ENCODE peak calls at places on chromosome 5, in ten cellular contexts. L is stomach; A is lower lobe of right lung; I is omental fat pad; H is kidney epithelial cell; K is activated B cell treated with CpG ODN at 0.5 μM for 24 hours; E is BJ; C is CD8-positive, alpha-beta T cell; O is GM10248; S is HFFc6. V is an unnamed sample.

GRCh38 chr5:43244823-43245565 is 53.0 kb downstream of the NIM1K start:
- DNase-seq in L (no peak), A (no peak), I (no peak), H (no peak), K (no peak), E (no peak), C (no peak), O (peak), S (no peak), V (no peak)

GRCh38 chr5:167723254-167723871 is 568.1 kb upstream of the WWC1 start:
- DNase-seq in L (peak), A (peak), I (peak), H (peak), K (peak), E (no peak), C (peak), O (peak), S (peak), V (peak)

GRCh38 chr5:23042231-23042630 is 189.1 kb upstream of the CDH12 start:
- DNase-seq in L (no peak), A (no peak), I (no peak), H (no peak), K (no peak), E (no peak), C (no peak), O (no peak), S (no peak), V (no peak)

GRCh38 chr5:135433626-135434426 is 13.3 kb downstream of the DCANP1 start:
- DNase-seq in L (no peak), A (no peak), I (no peak), H (no peak), K (no peak), E (no peak), C (no peak), O (no peak), S (peak), V (no peak)

GRCh38 chr5:72021651-72022357 is 85.5 kb upstream of the MAP1B start:
- DNase-seq in L (no peak), A (peak), I (no peak), H (no peak), K (no peak), E (no peak), C (no peak), O (no peak), S (no peak), V (no peak)

GRCh38 chr5:152736906-152737305 is 331.8 kb upstream of the NMUR2 start:
- DNase-seq in L (no peak), A (no peak), I (no peak), H (no peak), K (no peak), E (no peak), C (no peak), O (no peak), S (no peak), V (no peak)

GRCh38 chr5:79464695-79465332 is 49.1 kb downstream of the HOMER1 start:
- DNase-seq in L (no peak), A (no peak), I (no peak), H (no peak), K (no peak), E (no peak), C (no peak), O (peak), S (peak), V (no peak)

GRCh38 chr5:115516372-115516771 is 28.2 kb downstream of the FEM1C start:
- DNase-seq in L (no peak), A (no peak), I (no peak), H (no peak), K (no peak), E (no peak), C (no peak), O (no peak), S (no peak), V (no peak)

GRCh38 chr5:176693477-176693851 is 46.2 kb downstream of the TSPAN17 start:
- DNase-seq in L (peak), A (peak), I (no peak), H (no peak), K (no peak), E (no peak), C (no peak), O (no peak), S (no peak), V (no peak)

GRCh38 chr5:150540042-150540441 is 32.1 kb downstream of the NDST1 start:
- DNase-seq in L (no peak), A (no peak), I (no peak), H (no peak), K (no peak), E (no peak), C (no peak), O (no peak), S (no peak), V (no peak)

GRCh38 chr5:179599566-179599965 is 23.9 kb downstream of the HNRNPH1 start:
- DNase-seq in L (no peak), A (no peak), I (no peak), H (no peak), K (no peak), E (no peak), C (no peak), O (no peak), S (no peak), V (no peak)

GRCh38 chr5:82356808-82357671 is 78.9 kb upstream of the RPS23 start:
- DNase-seq in L (peak), A (peak), I (peak), H (no peak), K (no peak), E (peak), C (peak), O (peak), S (peak), V (no peak)

GRCh38 chr5:125011982-125012381 is 265.5 kb upstream of the ZNF608 start:
- DNase-seq in L (no peak), A (no peak), I (no peak), H (no peak), K (no peak), E (no peak), C (no peak), O (no peak), S (no peak), V (no peak)

GRCh38 chr5:19739691-19740090 is 248.3 kb downstream of the CDH18 start:
- DNase-seq in L (no peak), A (no peak), I (no peak), H (no peak), K (no peak), E (no peak), C (no peak), O (no peak), S (no peak), V (no peak)

GRCh38 chr5:153672347-153673090 is 182.0 kb downstream of the GRIA1 start:
- DNase-seq in L (no peak), A (no peak), I (no peak), H (no peak), K (no peak), E (no peak), C (no peak), O (no peak), S (no peak), V (no peak)

GRCh38 chr5:43227655-43228054 is 35.6 kb downstream of the NIM1K start:
- DNase-seq in L (no peak), A (no peak), I (no peak), H (no peak), K (no peak), E (no peak), C (no peak), O (no peak), S (peak), V (no peak)

GRCh38 chr5:141363952-141364660 is at the start of gene PCDHGA5:
- DNase-seq in L (no peak), A (no peak), I (no peak), H (no peak), K (no peak), E (no peak), C (no peak), O (no peak), S (no peak), V (no peak)

GRCh38 chr5:142915840-142916424 is 145.8 kb downstream of the ARHGAP26 start:
- DNase-seq in L (peak), A (no peak), I (no peak), H (no peak), K (peak), E (no peak), C (no peak), O (peak), S (peak), V (no peak)

GRCh38 chr5:60883229-60883628 is 39.2 kb upstream of the ELOVL7 start:
- DNase-seq in L (no peak), A (no peak), I (no peak), H (no peak), K (no peak), E (no peak), C (no peak), O (peak), S (no peak), V (no peak)

GRCh38 chr5:30343707-30344106 is 849.8 kb upstream of the CDH6 start:
- DNase-seq in L (no peak), A (no peak), I (no peak), H (no peak), K (no peak), E (no peak), C (no peak), O (no peak), S (no peak), V (no peak)

GRCh38 chr5:91072891-91073290 is 310.2 kb downstream of the ARRDC3 start:
- DNase-seq in L (no peak), A (no peak), I (no peak), H (no peak), K (no peak), E (peak), C (no peak), O (no peak), S (peak), V (no peak)

GRCh38 chr5:161744276-161744675 is 58.8 kb downstream of the GABRA6 start:
- DNase-seq in L (no peak), A (no peak), I (no peak), H (no peak), K (no peak), E (no peak), C (no peak), O (no peak), S (no peak), V (no peak)

GRCh38 chr5:124332273-124332672 is 414.2 kb downstream of the ZNF608 start:
- DNase-seq in L (no peak), A (no peak), I (no peak), H (no peak), K (no peak), E (no peak), C (no peak), O (no peak), S (no peak), V (no peak)

GRCh38 chr5:9440517-9440916 is 105.4 kb downstream of the SEMA5A start:
- DNase-seq in L (no peak), A (no peak), I (no peak), H (no peak), K (no peak), E (peak), C (no peak), O (no peak), S (peak), V (no peak)

GRCh38 chr5:93676707-93677106 is 64.7 kb downstream of the POU5F2 start:
- DNase-seq in L (no peak), A (no peak), I (no peak), H (no peak), K (no peak), E (no peak), C (no peak), O (no peak), S (no peak), V (no peak)

GRCh38 chr5:142748568-142749249 is 21.5 kb upstream of the ARHGAP26 start:
- DNase-seq in L (peak), A (peak), I (no peak), H (no peak), K (peak), E (no peak), C (peak), O (peak), S (no peak), V (no peak)

GRCh38 chr5:132557425-132557805 is 638 bp downstream of the RAD50 start:
- DNase-seq in L (peak), A (peak), I (peak), H (no peak), K (peak), E (peak), C (peak), O (peak), S (peak), V (no peak)

GRCh38 chr5:138465288-138466057 is at the start of gene EGR1:
- DNase-seq in L (peak), A (peak), I (peak), H (no peak), K (peak), E (peak), C (peak), O (peak), S (peak), V (peak)
- TF ChIP-seq CTCF in L (no peak), A (no peak), I (no peak), H (no peak), K (no peak), E (no peak), C (peak), O (no peak), S (peak), V (no peak)

DNA sequence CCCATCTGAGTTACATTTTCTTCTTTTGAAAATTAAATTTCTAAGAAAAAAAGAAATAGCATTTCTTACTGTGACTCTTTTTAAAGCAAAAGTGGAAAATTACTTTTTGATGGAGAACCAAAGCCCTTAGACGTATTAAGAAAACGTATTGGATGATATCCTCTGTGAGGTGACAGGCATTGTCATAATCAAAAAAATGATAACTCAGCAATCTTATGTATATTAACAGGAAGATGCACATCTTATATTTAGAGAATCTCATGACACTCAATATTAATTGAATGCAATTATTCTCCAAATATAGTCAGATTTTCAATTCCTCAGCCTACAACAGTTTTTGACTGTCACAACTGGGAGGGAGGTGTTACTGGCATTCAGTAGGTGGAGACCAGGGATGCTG is 25.1 kb downstream of the FGF10 start:
- DNase-seq in L (no peak), A (no peak), I (no peak), H (no peak), K (no peak), E (no peak), C (no peak), O (no peak), S (no peak), V (no peak)
- TF ChIP-seq CTCF in L (no peak), A (no peak), I (no peak), H (no peak), K (no peak), E (no peak), C (no peak), O (no peak), S (no peak), V (no peak)

GRCh38 chr5:170348069-170348702 is 41.0 kb downstream of the KCNMB1 start:
- DNase-seq in L (no peak), A (no peak), I (no peak), H (no peak), K (no peak), E (no peak), C (no peak), O (no peak), S (no peak), V (no peak)
- TF ChIP-seq CTCF in L (no peak), A (peak), I (no peak), H (no peak), K (no peak), E (no peak), C (peak), O (no peak), S (no peak), V (no peak)

GRCh38 chr5:7763621-7764072 is 87.3 kb downstream of the CFAP90 start:
- DNase-seq in L (no peak), A (no peak), I (no peak), H (no peak), K (no peak), E (no peak), C (no peak), O (no peak), S (no peak), V (no peak)
- TF ChIP-seq CTCF in L (no peak), A (no peak), I (no peak), H (no peak), K (no peak), E (no peak), C (no peak), O (no peak), S (no peak), V (no peak)

GRCh38 chr5:159210306-159210722 is 961 bp upstream of the RNF145 start:
- DNase-seq in L (no peak), A (no peak), I (no peak), H (no peak), K (no peak), E (no peak), C (no peak), O (no peak), S (no peak), V (no peak)
- TF ChIP-seq CTCF in L (no peak), A (no peak), I (no peak), H (no peak), K (no peak), E (no peak), C (no peak), O (no peak), S (no peak), V (no peak)

GRCh38 chr5:174311121-174311520 is 265.6 kb downstream of the NSG2 start:
- DNase-seq in L (no peak), A (no peak), I (no peak), H (no peak), K (no peak), E (no peak), C (no peak), O (no peak), S (no peak), V (no peak)

GRCh38 chr5:174312641-174313040 is 267.1 kb downstream of the NSG2 start:
- DNase-seq in L (no peak), A (no peak), I (no peak), H (no peak), K (no peak), E (no peak), C (no peak), O (no peak), S (no peak), V (no peak)

GRCh38 chr5:174311531-174312269 is 266.2 kb downstream of the NSG2 start:
- DNase-seq in L (peak), A (peak), I (peak), H (no peak), K (peak), E (no peak), C (peak), O (peak), S (no peak), V (peak)

GRCh38 chr5:174313615-174314014 is 268.1 kb downstream of the NSG2 start:
- DNase-seq in L (no peak), A (no peak), I (no peak), H (no peak), K (no peak), E (no peak), C (no peak), O (no peak), S (no peak), V (no peak)

GRCh38 chr5:174312270-174312617 is 266.7 kb downstream of the NSG2 start:
- DNase-seq in L (no peak), A (no peak), I (no peak), H (no peak), K (no peak), E (no peak), C (no peak), O (no peak), S (no peak), V (no peak)
- TF ChIP-seq CTCF in L (no peak), A (peak), I (no peak), H (no peak), K (no peak), E (no peak), C (no peak), O (no peak), S (peak), V (no peak)

GRCh38 chr5:56759521-56759920 is 55.8 kb upstream of the MAP3K1 start:
- DNase-seq in L (peak), A (no peak), I (no peak), H (no peak), K (no peak), E (no peak), C (no peak), O (no peak), S (no peak), V (no peak)
- TF ChIP-seq CTCF in L (no peak), A (no peak), I (no peak), H (no peak), K (no peak), E (no peak), C (no peak), O (no peak), S (no peak), V (no peak)

GRCh38 chr5:52811067-52811749 is 23.5 kb downstream of the ITGA1 start:
- DNase-seq in L (no peak), A (peak), I (no peak), H (no peak), K (no peak), E (no peak), C (no peak), O (no peak), S (peak), V (no peak)

GRCh38 chr5:52807723-52808122 is 20.0 kb downstream of the ITGA1 start:
- DNase-seq in L (no peak), A (no peak), I (no peak), H (no peak), K (no peak), E (no peak), C (no peak), O (no peak), S (no peak), V (no peak)

GRCh38 chr5:52808316-52808901 is 20.7 kb downstream of the ITGA1 start:
- DNase-seq in L (no peak), A (no peak), I (no peak), H (no peak), K (no peak), E (no peak), C (no peak), O (no peak), S (no peak), V (no peak)

GRCh38 chr5:52810426-52810825 is 22.7 kb downstream of the ITGA1 start:
- DNase-seq in L (no peak), A (no peak), I (no peak), H (no peak), K (no peak), E (no peak), C (no peak), O (no peak), S (no peak), V (no peak)

GRCh38 chr5:52809884-52810283 is 22.2 kb downstream of the ITGA1 start:
- DNase-seq in L (no peak), A (no peak), I (no peak), H (no peak), K (no peak), E (no peak), C (no peak), O (no peak), S (peak), V (no peak)
- TF ChIP-seq CTCF in L (no peak), A (no peak), I (no peak), H (no peak), K (no peak), E (no peak), C (no peak), O (no peak), S (no peak), V (no peak)